ENCODE peak calls at places on chromosomes 11 and 22, in seven cellular contexts. X is CD4-positive, alpha-beta T cell; K is natural killer cell; Z is progenitor cell of endocrine pancreas; S is cardiac muscle cell; Q is lung; O is GM20000. T is an unnamed sample.

GRCh38 chr11:115439385-115439784 is 64.8 kb downstream of the CADM1 start:
- DNase-seq in X (no peak), K (no peak), Z (no peak), S (no peak), Q (no peak), O (no peak), T (no peak)

GRCh38 chr11:7467652-7468051 is 17.7 kb upstream of the OLFML1 start:
- DNase-seq in X (no peak), K (no peak), Z (no peak), S (no peak), Q (no peak), O (peak), T (no peak)

GRCh38 chr11:10752061-10752460 is 1.0 kb downstream of the CTR9 start:
- DNase-seq in X (no peak), K (no peak), Z (no peak), S (no peak), Q (no peak), O (no peak), T (no peak)

GRCh38 chr11:35714882-35715612 is 52.5 kb downstream of the TRIM44 start:
- DNase-seq in X (no peak), K (peak), Z (no peak), S (peak), Q (no peak), O (peak), T (no peak)

GRCh38 chr22:22663861-22664800 is 19.7 kb downstream of the GGTLC2 start:
- DNase-seq in X (no peak), K (no peak), Z (no peak), S (no peak), Q (no peak), O (no peak), T (no peak)

GRCh38 chr11:91394073-91394717 is 830.4 kb upstream of the FAT3 start:
- DNase-seq in X (no peak), K (no peak), Z (no peak), S (no peak), Q (no peak), O (no peak), T (no peak)

GRCh38 chr11:5476184-5476819 is 12.2 kb upstream of the OR52D1 start:
- DNase-seq in X (peak), K (no peak), Z (peak), S (peak), Q (no peak), O (peak), T (no peak)

GRCh38 chr11:70580036-70580805 is 181.9 kb downstream of the CTTN start:
- DNase-seq in X (no peak), K (no peak), Z (no peak), S (peak), Q (no peak), O (no peak), T (no peak)

GRCh38 chr11:41003339-41003992 is 456.0 kb downstream of the LRRC4C start:
- DNase-seq in X (no peak), K (no peak), Z (no peak), S (no peak), Q (no peak), O (no peak), T (no peak)

GRCh38 chr11:68117896-68118470 is 3.2 kb downstream of the CHKA start:
- DNase-seq in X (no peak), K (no peak), Z (no peak), S (no peak), Q (no peak), O (no peak), T (no peak)

GRCh38 chr11:27514558-27514957 is 8.0 kb upstream of the LIN7C start:
- DNase-seq in X (no peak), K (no peak), Z (no peak), S (peak), Q (no peak), O (no peak), T (no peak)

GRCh38 chr11:3613998-3614741 is 27.6 kb downstream of the ART5 start:
- DNase-seq in X (no peak), K (no peak), Z (no peak), S (no peak), Q (peak), O (no peak), T (no peak)

GRCh38 chr22:42335839-42336378 is 65.5 kb upstream of the TCF20 start:
- DNase-seq in X (no peak), K (no peak), Z (no peak), S (no peak), Q (no peak), O (no peak), T (no peak)

GRCh38 chr11:6655790-6656580 is at the start of gene DCHS1:
- DNase-seq in X (no peak), K (no peak), Z (peak), S (peak), Q (no peak), O (no peak), T (no peak)

GRCh38 chr22:33579448-33580093 is 340.7 kb downstream of the LARGE1 start:
- DNase-seq in X (no peak), K (no peak), Z (peak), S (peak), Q (peak), O (peak), T (no peak)

GRCh38 chr11:63698976-63699733 is 17.9 kb downstream of the RTN3 start:
- DNase-seq in X (no peak), K (no peak), Z (no peak), S (peak), Q (no peak), O (no peak), T (no peak)

GRCh38 chr11:114846040-114846791 is 167.9 kb downstream of the NXPE2 start:
- DNase-seq in X (no peak), K (no peak), Z (no peak), S (peak), Q (peak), O (no peak), T (no peak)

GRCh38 chr11:64643927-64644326 is 52.9 kb downstream of the SLC22A12 start:
- DNase-seq in X (no peak), K (no peak), Z (no peak), S (no peak), Q (no peak), O (no peak), T (no peak)

GRCh38 chr22:27344546-27344945 is 457.0 kb downstream of the MN1 start:
- DNase-seq in X (no peak), K (no peak), Z (no peak), S (no peak), Q (peak), O (no peak), T (no peak)

GRCh38 chr11:65781152-65781961 is 581 bp upstream of the AP5B1 start:
- DNase-seq in X (no peak), K (no peak), Z (peak), S (peak), Q (no peak), O (no peak), T (no peak)

GRCh38 chr11:128512478-128513127 is 74.8 kb downstream of the ETS1 start:
- DNase-seq in X (no peak), K (no peak), Z (no peak), S (no peak), Q (no peak), O (no peak), T (no peak)

GRCh38 chr22:42077486-42078125 is 1.9 kb upstream of the SMDT1 start:
- DNase-seq in X (no peak), K (no peak), Z (no peak), S (no peak), Q (no peak), O (no peak), T (no peak)

GRCh38 chr22:25987948-25988347 is 181.3 kb upstream of the SEZ6L start:
- DNase-seq in X (no peak), K (no peak), Z (no peak), S (no peak), Q (no peak), O (peak), T (no peak)

GRCh38 chr11:70462818-70463477 is 64.6 kb downstream of the CTTN start:
- DNase-seq in X (no peak), K (no peak), Z (no peak), S (no peak), Q (no peak), O (no peak), T (no peak)

GRCh38 chr11:16335236-16335962 is 20.9 kb downstream of the SOX6 start:
- DNase-seq in X (no peak), K (no peak), Z (no peak), S (no peak), Q (no peak), O (no peak), T (no peak)

GRCh38 chr22:45031629-45032403 is 22.0 kb upstream of the PHF21B start:
- DNase-seq in X (no peak), K (no peak), Z (no peak), S (no peak), Q (no peak), O (no peak), T (no peak)

GRCh38 chr11:127943763-127944162 is 643.6 kb downstream of the ETS1 start:
- DNase-seq in X (no peak), K (no peak), Z (no peak), S (no peak), Q (no peak), O (no peak), T (peak)

GRCh38 chr11:77093987-77094840 is 8.4 kb upstream of the OMP start:
- DNase-seq in X (no peak), K (no peak), Z (no peak), S (no peak), Q (no peak), O (no peak), T (no peak)

GRCh38 chr11:62925745-62926668 is 4.8 kb upstream of the CHRM1 start:
- DNase-seq in X (no peak), K (no peak), Z (no peak), S (no peak), Q (no peak), O (no peak), T (no peak)

GRCh38 chr11:21897203-21897602 is 295.7 kb upstream of the ANO5 start:
- DNase-seq in X (no peak), K (no peak), Z (no peak), S (no peak), Q (no peak), O (no peak), T (no peak)

GRCh38 chr11:22802861-22803260 is 26.7 kb downstream of the SVIP start:
- DNase-seq in X (no peak), K (no peak), Z (no peak), S (peak), Q (no peak), O (no peak), T (no peak)

GRCh38 chr11:8739309-8739793 is 56.8 kb downstream of the RPL27A start:
- DNase-seq in X (no peak), K (no peak), Z (no peak), S (no peak), Q (no peak), O (no peak), T (no peak)

GRCh38 chr11:13349581-13349980 is 72.0 kb downstream of the BMAL1 start:
- DNase-seq in X (no peak), K (no peak), Z (no peak), S (no peak), Q (no peak), O (no peak), T (no peak)

GRCh38 chr22:31730344-31730711 is 19.6 kb downstream of the PRR14L start:
- DNase-seq in X (no peak), K (no peak), Z (no peak), S (no peak), Q (no peak), O (no peak), T (no peak)
- TF ChIP-seq CTCF in X (no peak), K (no peak), Z (peak), S (no peak), Q (no peak), O (no peak), T (no peak)

GRCh38 chr22:49923445-49923844 is 5.0 kb downstream of the CRELD2 start:
- DNase-seq in X (no peak), K (no peak), Z (no peak), S (no peak), Q (no peak), O (no peak), T (no peak)
- TF ChIP-seq CTCF in X (no peak), K (no peak), Z (no peak), S (no peak), Q (no peak), O (no peak), T (peak)

GRCh38 chr11:85651118-85651517 is 3.4 kb downstream of the TMEM126A start:
- DNase-seq in X (no peak), K (no peak), Z (no peak), S (no peak), Q (no peak), O (no peak), T (no peak)

GRCh38 chr11:85653048-85653447 is 5.3 kb downstream of the TMEM126A start:
- DNase-seq in X (no peak), K (no peak), Z (no peak), S (no peak), Q (no peak), O (no peak), T (no peak)

GRCh38 chr11:85643255-85643654 is 4.5 kb upstream of the TMEM126A start:
- DNase-seq in X (no peak), K (no peak), Z (no peak), S (peak), Q (no peak), O (no peak), T (no peak)

GRCh38 chr11:85647604-85648299 is at the start of gene TMEM126A:
- DNase-seq in X (peak), K (peak), Z (peak), S (peak), Q (peak), O (peak), T (no peak)

GRCh38 chr11:85647078-85647477 is 689 bp upstream of the TMEM126A start:
- DNase-seq in X (no peak), K (no peak), Z (no peak), S (no peak), Q (no peak), O (no peak), T (no peak)
- TF ChIP-seq CTCF in X (no peak), K (no peak), Z (no peak), S (no peak), Q (no peak), O (no peak), T (no peak)

DNA sequence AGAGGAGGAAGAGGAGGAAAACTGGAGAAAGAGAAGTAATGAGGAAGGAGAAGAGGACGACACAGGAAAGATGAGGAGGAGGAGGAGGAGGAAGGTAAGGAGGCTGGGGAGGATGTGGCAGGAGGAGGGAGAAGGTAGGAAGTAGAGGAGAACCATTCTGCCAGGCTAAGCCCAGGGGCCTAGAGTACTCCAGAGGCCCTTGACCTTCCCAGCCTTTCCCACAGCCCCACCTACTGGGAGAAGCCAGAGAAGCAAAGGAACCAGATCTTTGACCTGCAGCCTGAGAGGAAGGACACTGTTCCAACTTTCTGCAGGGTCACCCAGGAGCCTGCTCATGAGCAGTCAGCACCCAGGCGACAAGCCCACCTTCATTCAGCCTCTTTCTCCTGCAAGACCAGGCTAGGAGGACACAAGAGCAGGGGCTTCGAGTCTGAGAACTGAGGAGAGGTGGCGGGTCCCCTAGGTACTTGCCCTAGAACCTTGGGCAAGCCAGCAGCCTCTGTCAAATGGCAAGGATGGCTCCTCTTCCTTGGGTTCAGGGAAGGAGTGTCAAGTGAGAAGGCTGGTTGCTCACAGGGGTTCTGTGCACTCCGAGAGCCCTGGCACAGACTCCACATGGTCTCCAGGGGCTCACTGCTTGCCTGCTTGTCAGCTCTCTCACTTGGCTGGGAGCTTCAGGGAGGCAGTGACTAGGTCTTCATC is 27.9 kb upstream of the OAF start:
- DNase-seq in X (no peak), K (peak), Z (peak), S (no peak), Q (peak), O (no peak), T (no peak)
- TF ChIP-seq CTCF in X (no peak), K (no peak), Z (peak), S (peak), Q (no peak), O (no peak), T (peak)

GRCh38 chr11:19739872-19740271 is 27.2 kb downstream of the NAV2 start:
- DNase-seq in X (no peak), K (no peak), Z (no peak), S (peak), Q (no peak), O (no peak), T (no peak)
- TF ChIP-seq CTCF in X (no peak), K (no peak), Z (peak), S (peak), Q (no peak), O (no peak), T (peak)